ENCODE peak calls at places on chromosome 15, in six cellular contexts. One of them, this sample, is unnamed.

GRCh38 chr15:91072162-91072561 is 27.9 kb upstream of the SV2B start:
- DNase-seq in H1: no peak
- DNase-seq in IMR-90: no peak
- DNase-seq in mesenchymal stem cell: no peak
- DNase-seq in neuronal stem cell: no peak
- DNase-seq in trophoblast cell: no peak
- DNase-seq in this sample: no peak

GRCh38 chr15:53197426-53197839 is 407.3 kb upstream of the ONECUT1 start:
- DNase-seq in mesenchymal stem cell: peak
- DNase-seq in neuronal stem cell: peak
- DNase-seq in IMR-90: peak
- DNase-seq in H1: peak
- DNase-seq in trophoblast cell: no peak
- DNase-seq in this sample: peak

GRCh38 chr15:47431501-47431900 is 285.8 kb upstream of the SEMA6D start:
- DNase-seq in H1: no peak
- DNase-seq in mesenchymal stem cell: peak
- DNase-seq in IMR-90: peak
- DNase-seq in trophoblast cell: no peak
- DNase-seq in neuronal stem cell: no peak
- DNase-seq in this sample: no peak

GRCh38 chr15:51649659-51650521 is 27.3 kb upstream of the DMXL2 start:
- DNase-seq in trophoblast cell: peak
- DNase-seq in H1: no peak
- DNase-seq in mesenchymal stem cell: peak
- DNase-seq in IMR-90: peak
- DNase-seq in neuronal stem cell: peak
- DNase-seq in this sample: no peak

GRCh38 chr15:69074011-69074842 is 59.7 kb downstream of the NOX5 start:
- DNase-seq in trophoblast cell: peak
- DNase-seq in neuronal stem cell: peak
- DNase-seq in H1: peak
- DNase-seq in IMR-90: peak
- DNase-seq in mesenchymal stem cell: peak
- DNase-seq in this sample: peak

GRCh38 chr15:43420876-43421275 is 50.0 kb downstream of the TUBGCP4 start:
- DNase-seq in IMR-90: no peak
- DNase-seq in neuronal stem cell: no peak
- DNase-seq in H1: no peak
- DNase-seq in mesenchymal stem cell: no peak
- DNase-seq in trophoblast cell: no peak
- DNase-seq in this sample: no peak

GRCh38 chr15:38504680-38505467 is 50.9 kb downstream of the FAM98B start:
- DNase-seq in neuronal stem cell: no peak
- DNase-seq in mesenchymal stem cell: no peak
- DNase-seq in H1: no peak
- DNase-seq in IMR-90: peak
- DNase-seq in trophoblast cell: no peak
- DNase-seq in this sample: no peak

GRCh38 chr15:96333194-96334016 is 2.9 kb downstream of the NR2F2 start:
- DNase-seq in IMR-90: no peak
- DNase-seq in mesenchymal stem cell: peak
- DNase-seq in trophoblast cell: no peak
- DNase-seq in H1: no peak
- DNase-seq in neuronal stem cell: peak
- DNase-seq in this sample: peak

GRCh38 chr15:45451265-45451664 is 71.3 kb downstream of the SLC30A4 start:
- DNase-seq in trophoblast cell: no peak
- DNase-seq in IMR-90: no peak
- DNase-seq in H1: no peak
- DNase-seq in mesenchymal stem cell: no peak
- DNase-seq in neuronal stem cell: no peak
- DNase-seq in this sample: no peak

GRCh38 chr15:49301562-49301961 is 121.5 kb upstream of the FGF7 start:
- DNase-seq in H1: no peak
- DNase-seq in mesenchymal stem cell: no peak
- DNase-seq in neuronal stem cell: no peak
- DNase-seq in IMR-90: peak
- DNase-seq in trophoblast cell: no peak
- DNase-seq in this sample: no peak

GRCh38 chr15:96264351-96264798 is 66.1 kb upstream of the NR2F2 start:
- DNase-seq in neuronal stem cell: no peak
- DNase-seq in IMR-90: no peak
- DNase-seq in mesenchymal stem cell: no peak
- DNase-seq in H1: no peak
- DNase-seq in trophoblast cell: peak
- DNase-seq in this sample: no peak

GRCh38 chr15:36403351-36403750 is 176.1 kb upstream of the CDIN1 start:
- DNase-seq in neuronal stem cell: peak
- DNase-seq in trophoblast cell: no peak
- DNase-seq in IMR-90: no peak
- DNase-seq in H1: no peak
- DNase-seq in mesenchymal stem cell: no peak
- DNase-seq in this sample: no peak

GRCh38 chr15:68372291-68372811 is 59.6 kb downstream of the ITGA11 start:
- DNase-seq in IMR-90: no peak
- DNase-seq in mesenchymal stem cell: no peak
- DNase-seq in neuronal stem cell: no peak
- DNase-seq in H1: no peak
- DNase-seq in trophoblast cell: no peak
- DNase-seq in this sample: peak

GRCh38 chr15:95875141-95875643 is 455.3 kb upstream of the NR2F2 start:
- DNase-seq in H1: no peak
- DNase-seq in IMR-90: no peak
- DNase-seq in trophoblast cell: peak
- DNase-seq in mesenchymal stem cell: no peak
- DNase-seq in neuronal stem cell: no peak
- DNase-seq in this sample: no peak

GRCh38 chr15:85581495-85581894 is 201.1 kb downstream of the AKAP13 start:
- DNase-seq in trophoblast cell: no peak
- DNase-seq in neuronal stem cell: no peak
- DNase-seq in H1: no peak
- DNase-seq in IMR-90: no peak
- DNase-seq in mesenchymal stem cell: no peak
- DNase-seq in this sample: no peak

GRCh38 chr15:62824111-62824737 is 218.3 kb upstream of the TPM1 start:
- DNase-seq in neuronal stem cell: no peak
- DNase-seq in mesenchymal stem cell: peak
- DNase-seq in H1: no peak
- DNase-seq in IMR-90: peak
- DNase-seq in trophoblast cell: no peak
- DNase-seq in this sample: no peak

GRCh38 chr15:25052191-25052999 is 97.6 kb downstream of the SNRPN start:
- DNase-seq in trophoblast cell: no peak
- DNase-seq in IMR-90: no peak
- DNase-seq in H1: no peak
- DNase-seq in neuronal stem cell: no peak
- DNase-seq in mesenchymal stem cell: no peak
- DNase-seq in this sample: peak

GRCh38 chr15:96720656-96721055 is 390.2 kb downstream of the NR2F2 start:
- DNase-seq in IMR-90: no peak
- DNase-seq in neuronal stem cell: no peak
- DNase-seq in mesenchymal stem cell: no peak
- DNase-seq in trophoblast cell: no peak
- DNase-seq in H1: no peak
- DNase-seq in this sample: no peak

GRCh38 chr15:88894348-88894818 is 961 bp downstream of the HAPLN3 start:
- DNase-seq in neuronal stem cell: no peak
- DNase-seq in trophoblast cell: peak
- DNase-seq in mesenchymal stem cell: peak
- DNase-seq in H1: no peak
- DNase-seq in IMR-90: no peak
- DNase-seq in this sample: peak

GRCh38 chr15:39025331-39025730 is 460.7 kb upstream of the RASGRP1 start:
- DNase-seq in trophoblast cell: no peak
- DNase-seq in H1: no peak
- DNase-seq in IMR-90: peak
- DNase-seq in neuronal stem cell: no peak
- DNase-seq in mesenchymal stem cell: no peak
- DNase-seq in this sample: no peak

GRCh38 chr15:33098082-33099058 is 96.1 kb downstream of the FMN1 start:
- DNase-seq in mesenchymal stem cell: peak
- DNase-seq in neuronal stem cell: no peak
- DNase-seq in IMR-90: peak
- DNase-seq in trophoblast cell: peak
- DNase-seq in H1: no peak
- DNase-seq in this sample: no peak

GRCh38 chr15:28974142-28974541 is 88.4 kb downstream of the APBA2 start:
- DNase-seq in H1: no peak
- DNase-seq in IMR-90: no peak
- DNase-seq in neuronal stem cell: no peak
- DNase-seq in trophoblast cell: no peak
- DNase-seq in mesenchymal stem cell: no peak
- DNase-seq in this sample: no peak

GRCh38 chr15:38085931-38086562 is 151.6 kb downstream of the TMCO5A start:
- DNase-seq in trophoblast cell: no peak
- DNase-seq in H1: no peak
- DNase-seq in mesenchymal stem cell: peak
- DNase-seq in neuronal stem cell: no peak
- DNase-seq in IMR-90: peak
- DNase-seq in this sample: no peak

GRCh38 chr15:56243774-56244236 is at the start of gene RFX7:
- DNase-seq in H1: no peak
- DNase-seq in trophoblast cell: peak
- DNase-seq in neuronal stem cell: peak
- DNase-seq in IMR-90: peak
- DNase-seq in mesenchymal stem cell: peak
- DNase-seq in this sample: peak

GRCh38 chr15:65377976-65378366 is at the start of gene IGDCC3:
- DNase-seq in neuronal stem cell: peak
- DNase-seq in H1: no peak
- DNase-seq in trophoblast cell: no peak
- DNase-seq in IMR-90: no peak
- DNase-seq in mesenchymal stem cell: peak
- DNase-seq in this sample: peak

GRCh38 chr15:64692166-64692565 is 83.2 kb downstream of the RBPMS2 start:
- DNase-seq in mesenchymal stem cell: no peak
- DNase-seq in IMR-90: no peak
- DNase-seq in H1: no peak
- DNase-seq in trophoblast cell: no peak
- DNase-seq in neuronal stem cell: no peak
- DNase-seq in this sample: no peak

GRCh38 chr15:92521624-92522008 is 127.9 kb downstream of the ST8SIA2 start:
- DNase-seq in neuronal stem cell: peak
- DNase-seq in mesenchymal stem cell: peak
- DNase-seq in trophoblast cell: peak
- DNase-seq in H1: peak
- DNase-seq in IMR-90: peak
- DNase-seq in this sample: peak

GRCh38 chr15:26224266-26224665 is 361.1 kb upstream of the ATP10A start:
- DNase-seq in trophoblast cell: no peak
- DNase-seq in IMR-90: no peak
- DNase-seq in H1: no peak
- DNase-seq in mesenchymal stem cell: no peak
- DNase-seq in neuronal stem cell: no peak
- DNase-seq in this sample: no peak

GRCh38 chr15:64877435-64877834 is 34.3 kb upstream of the ANKDD1A start:
- DNase-seq in trophoblast cell: no peak
- DNase-seq in mesenchymal stem cell: no peak
- DNase-seq in neuronal stem cell: no peak
- DNase-seq in H1: no peak
- DNase-seq in IMR-90: no peak
- DNase-seq in this sample: no peak

GRCh38 chr15:92810418-92811138 is 89.5 kb upstream of the CHD2 start:
- DNase-seq in IMR-90: peak
- DNase-seq in neuronal stem cell: no peak
- DNase-seq in mesenchymal stem cell: peak
- DNase-seq in H1: no peak
- DNase-seq in trophoblast cell: no peak
- DNase-seq in this sample: no peak

GRCh38 chr15:83565553-83566159 is 88.3 kb upstream of the ADAMTSL3 start:
- DNase-seq in H1: no peak
- DNase-seq in trophoblast cell: no peak
- DNase-seq in neuronal stem cell: peak
- DNase-seq in mesenchymal stem cell: peak
- DNase-seq in IMR-90: peak
- DNase-seq in this sample: no peak

GRCh38 chr15:74362482-74362881 is 5.0 kb downstream of the CYP11A1 start:
- DNase-seq in mesenchymal stem cell: no peak
- DNase-seq in neuronal stem cell: no peak
- DNase-seq in H1: no peak
- DNase-seq in trophoblast cell: no peak
- DNase-seq in IMR-90: no peak
- DNase-seq in this sample: no peak

GRCh38 chr15:74368121-74368520 is 675 bp upstream of the CYP11A1 start:
- DNase-seq in H1: no peak
- DNase-seq in trophoblast cell: no peak
- DNase-seq in neuronal stem cell: no peak
- DNase-seq in mesenchymal stem cell: no peak
- DNase-seq in IMR-90: no peak
- DNase-seq in this sample: no peak

GRCh38 chr15:74367296-74367854 is at the start of gene CYP11A1:
- DNase-seq in H1: no peak
- DNase-seq in mesenchymal stem cell: no peak
- DNase-seq in neuronal stem cell: no peak
- DNase-seq in IMR-90: no peak
- DNase-seq in trophoblast cell: peak
- DNase-seq in this sample: no peak

GRCh38 chr15:74364936-74365618 is 2.4 kb downstream of the CYP11A1 start:
- DNase-seq in mesenchymal stem cell: no peak
- DNase-seq in trophoblast cell: peak
- DNase-seq in IMR-90: peak
- DNase-seq in neuronal stem cell: no peak
- DNase-seq in H1: no peak
- DNase-seq in this sample: peak

GRCh38 chr15:74365619-74366445 is 1.6 kb downstream of the CYP11A1 start:
- DNase-seq in mesenchymal stem cell: peak
- DNase-seq in IMR-90: peak
- DNase-seq in neuronal stem cell: peak
- DNase-seq in H1: no peak
- DNase-seq in trophoblast cell: peak
- DNase-seq in this sample: peak
- H3K23ac ChIP-seq in mesenchymal stem cell: peak
- H3K23ac ChIP-seq in IMR-90: no peak
- H3K23ac ChIP-seq in neuronal stem cell: peak
- H3K23ac ChIP-seq in H1: no peak
- H3K23ac ChIP-seq in trophoblast cell: no peak
- H3K23ac ChIP-seq in this sample: no peak

GRCh38 chr15:100951965-100952364 is 32.8 kb downstream of the LRRK1 start:
- DNase-seq in IMR-90: no peak
- DNase-seq in trophoblast cell: no peak
- DNase-seq in mesenchymal stem cell: no peak
- DNase-seq in neuronal stem cell: no peak
- DNase-seq in H1: no peak
- DNase-seq in this sample: no peak
- H3K4ac ChIP-seq in IMR-90: no peak
- H3K4ac ChIP-seq in trophoblast cell: no peak
- H3K4ac ChIP-seq in mesenchymal stem cell: no peak
- H3K4ac ChIP-seq in neuronal stem cell: no peak
- H3K4ac ChIP-seq in H1: no peak
- H3K4ac ChIP-seq in this sample: no peak

GRCh38 chr15:79329186-79329611 is 18.3 kb downstream of the TMED3 start:
- DNase-seq in IMR-90: peak
- DNase-seq in trophoblast cell: no peak
- DNase-seq in mesenchymal stem cell: peak
- DNase-seq in neuronal stem cell: no peak
- DNase-seq in H1: no peak
- DNase-seq in this sample: no peak
- H2AFZ ChIP-seq in IMR-90: peak
- H2AFZ ChIP-seq in trophoblast cell: no peak
- H2AFZ ChIP-seq in mesenchymal stem cell: no peak
- H2AFZ ChIP-seq in neuronal stem cell: no peak
- H2AFZ ChIP-seq in H1: no peak
- H2AFZ ChIP-seq in this sample: no peak

GRCh38 chr15:78072080-78072892 is 5.2 kb downstream of the TBC1D2B start:
- DNase-seq in neuronal stem cell: no peak
- DNase-seq in H1: no peak
- DNase-seq in trophoblast cell: no peak
- DNase-seq in IMR-90: peak
- DNase-seq in mesenchymal stem cell: peak
- DNase-seq in this sample: no peak
- H3K23ac ChIP-seq in neuronal stem cell: no peak
- H3K23ac ChIP-seq in H1: no peak
- H3K23ac ChIP-seq in trophoblast cell: no peak
- H3K23ac ChIP-seq in IMR-90: peak
- H3K23ac ChIP-seq in mesenchymal stem cell: no peak
- H3K23ac ChIP-seq in this sample: no peak